ENCODE peak calls at places on chromosome 19, in eight cellular contexts. N, X, O, D, L, E, T and C are unnamed samples.

GRCh38 chr19:45294291-45295029 is 28.2 kb downstream of the CKM start:
- DNase-seq in N (no peak), X (no peak), O (peak; percentile 67), D (no peak), L (no peak), E (no peak), T (no peak), C (no peak)

GRCh38 chr19:902446-903226 is 9.4 kb downstream of the RNU6-9 start:
- DNase-seq in N (no peak), X (no peak), O (no peak), D (no peak), L (no peak), E (no peak), T (no peak), C (no peak)

GRCh38 chr19:45027371-45027770 is 11.5 kb upstream of the CLASRP start:
- DNase-seq in N (no peak), X (no peak), O (no peak), D (no peak), L (no peak), E (no peak), T (no peak), C (no peak)

GRCh38 chr19:13169769-13170168 is 19.6 kb downstream of the IER2 start:
- DNase-seq in N (no peak), X (no peak), O (no peak), D (no peak), L (no peak), E (no peak), T (no peak), C (no peak)

GRCh38 chr19:12774588-12775555 is at the start of gene HOOK2:
- DNase-seq in N (no peak), X (peak; percentile 15), O (peak; percentile 81), D (no peak), L (peak; percentile 96), E (no peak), T (no peak), C (no peak)

GRCh38 chr19:29625316-29625715 is 19.2 kb downstream of the POP4 start:
- DNase-seq in N (no peak), X (no peak), O (no peak), D (no peak), L (no peak), E (no peak), T (no peak), C (no peak)

GRCh38 chr19:3383121-3383722 is 16.8 kb downstream of the NFIC start:
- DNase-seq in N (no peak), X (no peak), O (peak; percentile 71), D (no peak), L (no peak), E (no peak), T (no peak), C (no peak)

GRCh38 chr19:42269518-42270345 is 680 bp downstream of the CIC start:
- DNase-seq in N (no peak), X (no peak), O (peak; percentile 59), D (no peak), L (peak; percentile 30), E (no peak), T (no peak), C (no peak)

GRCh38 chr19:32450217-32450616 is 44.6 kb downstream of the DPY19L3 start:
- DNase-seq in N (peak; percentile 51), X (no peak), O (no peak), D (no peak), L (no peak), E (no peak), T (no peak), C (no peak)

GRCh38 chr19:33905937-33906577 is 109.4 kb downstream of the KCTD15 start:
- DNase-seq in N (peak; percentile 45), X (no peak), O (peak; percentile 80), D (no peak), L (peak; percentile 74), E (no peak), T (no peak), C (peak; percentile 84)

GRCh38 chr19:33396701-33397535 is 23.4 kb downstream of the CEBPG start:
- DNase-seq in N (no peak), X (no peak), O (no peak), D (no peak), L (no peak), E (no peak), T (no peak), C (no peak)

GRCh38 chr19:13417054-13417453 is 89.2 kb downstream of the CACNA1A start:
- DNase-seq in N (no peak), X (no peak), O (no peak), D (no peak), L (no peak), E (no peak), T (no peak), C (no peak)

GRCh38 chr19:30111456-30111855 is 169.4 kb downstream of the URI1 start:
- DNase-seq in N (no peak), X (no peak), O (no peak), D (no peak), L (no peak), E (no peak), T (no peak), C (no peak)

GRCh38 chr19:17488593-17489391 is 18.5 kb downstream of the SLC27A1 start:
- DNase-seq in N (no peak), X (no peak), O (no peak), D (peak; percentile 40), L (peak; percentile 90), E (peak; percentile 87), T (peak; percentile 42), C (peak; percentile 96)

GRCh38 chr19:7337380-7338194 is 11.2 kb upstream of the ARHGEF18 start:
- DNase-seq in N (no peak), X (no peak), O (no peak), D (no peak), L (no peak), E (peak; percentile 96), T (no peak), C (no peak)

GRCh38 chr19:17389957-17390664 is 3.9 kb downstream of the CCDC194 start:
- DNase-seq in N (no peak), X (no peak), O (no peak), D (no peak), L (no peak), E (no peak), T (no peak), C (no peak)

GRCh38 chr19:2552859-2553258 is 76.9 kb downstream of the GADD45B start:
- DNase-seq in N (peak; percentile 40), X (no peak), O (no peak), D (no peak), L (no peak), E (peak; percentile 98), T (no peak), C (no peak)

GRCh38 chr19:34428549-34429285 is 536 bp downstream of the UBA2 start:
- DNase-seq in N (peak; percentile 26), X (no peak), O (no peak), D (no peak), L (no peak), E (peak; percentile 35), T (no peak), C (peak; percentile 52)

GRCh38 chr19:46608581-46609345 is 7.6 kb downstream of the CALM3 start:
- DNase-seq in N (no peak), X (no peak), O (peak; percentile 10), D (no peak), L (no peak), E (no peak), T (no peak), C (no peak)

GRCh38 chr19:7533281-7533819 is 2.2 kb upstream of the PNPLA6 start:
- DNase-seq in N (peak; percentile 67), X (no peak), O (peak; percentile 84), D (no peak), L (peak; percentile 51), E (no peak), T (no peak), C (no peak)

GRCh38 chr19:2574478-2574931 is 98.6 kb downstream of the GADD45B start:
- DNase-seq in N (no peak), X (no peak), O (no peak), D (no peak), L (no peak), E (no peak), T (no peak), C (no peak)